ENCODE peak calls at places on chromosomes 6 and 20, in four cellular contexts. V is SJSA1, Q is neural progenitor cell, N is GM12878. P is an unnamed sample.

GRCh38 chr6:45537539-45537938 is 159.8 kb upstream of the SUPT3H start:
- DNase-seq in V (no peak), Q (no peak), N (no peak), P (no peak)

GRCh38 chr6:2858678-2859324 is 17.1 kb upstream of the SERPINB1 start:
- DNase-seq in V (no peak), Q (no peak), N (no peak), P (no peak)

GRCh38 chr6:8958894-8959511 is 523.7 kb upstream of the SLC35B3 start:
- DNase-seq in V (no peak), Q (no peak), N (no peak), P (no peak)

GRCh38 chr6:117448732-117449131 is 23.0 kb upstream of the ROS1 start:
- DNase-seq in V (peak; percentile 80), Q (no peak), N (no peak), P (no peak)

GRCh38 chr6:57247603-57248002 is 25.5 kb upstream of the RAB23 start:
- DNase-seq in V (no peak), Q (no peak), N (no peak), P (no peak)

GRCh38 chr6:62623851-62624532 is 338.0 kb upstream of the KHDRBS2 start:
- DNase-seq in V (no peak), Q (no peak), N (no peak), P (no peak)

GRCh38 chr20:44208165-44208564 is 2.4 kb downstream of the OSER1 start:
- DNase-seq in V (no peak), Q (no peak), N (no peak), P (no peak)

GRCh38 chr6:112663705-112664104 is 316.6 kb downstream of the RFPL4B start:
- DNase-seq in V (no peak), Q (no peak), N (no peak), P (no peak)

GRCh38 chr20:62412194-62413024 is 5.3 kb upstream of the CABLES2 start:
- DNase-seq in V (no peak), Q (no peak), N (no peak), P (no peak)

GRCh38 chr6:50821431-50822077 is 2.9 kb downstream of the TFAP2B start:
- DNase-seq in V (no peak), Q (peak; percentile 50), N (no peak), P (no peak)

GRCh38 chr6:125598422-125598821 is 151.0 kb upstream of the HEY2 start:
- DNase-seq in V (no peak), Q (no peak), N (no peak), P (no peak)

GRCh38 chr6:170062209-170062903 is 228.5 kb downstream of the DLL1 start:
- DNase-seq in V (no peak), Q (no peak), N (no peak), P (no peak)

GRCh38 chr20:7090753-7091310 is 323.3 kb downstream of the BMP2 start:
- DNase-seq in V (no peak), Q (no peak), N (no peak), P (no peak)

GRCh38 chr6:164415832-164416563 is 893.4 kb downstream of the C6orf118 start:
- DNase-seq in V (no peak), Q (peak; percentile 8), N (no peak), P (no peak)

GRCh38 chr6:15658345-15658744 is 4.5 kb downstream of the DTNBP1 start:
- DNase-seq in V (no peak), Q (no peak), N (peak; percentile 66), P (peak; percentile 49)

GRCh38 chr20:40471261-40471629 is 217.8 kb downstream of the MAFB start:
- DNase-seq in V (no peak), Q (peak; percentile 64), N (no peak), P (no peak)

GRCh38 chr6:120395784-120396183 is 938.5 kb downstream of the TBC1D32 start:
- DNase-seq in V (no peak), Q (no peak), N (no peak), P (no peak)

GRCh38 chr20:62876441-62876825 is 14.8 kb upstream of the TCFL5 start:
- DNase-seq in V (no peak), Q (no peak), N (no peak), P (no peak)

GRCh38 chr20:53660078-53660909 is 66.7 kb upstream of the ZNF217 start:
- DNase-seq in V (no peak), Q (peak; percentile 27), N (no peak), P (no peak)

GRCh38 chr6:89951574-89952360 is 57.5 kb downstream of the GJA10 start:
- DNase-seq in V (no peak), Q (peak; percentile 62), N (no peak), P (no peak)

GRCh38 chr6:134549854-134550253 is 231.9 kb upstream of the SGK1 start:
- DNase-seq in V (no peak), Q (no peak), N (no peak), P (no peak)

GRCh38 chr6:132820629-132821381 is 6.4 kb downstream of the RPS12 start:
- DNase-seq in V (no peak), Q (no peak), N (no peak), P (no peak)

GRCh38 chr6:73969982-73970960 is 274.3 kb downstream of the CD109 start:
- DNase-seq in V (no peak), Q (peak; percentile 81), N (no peak), P (peak; percentile 7)

GRCh38 chr6:140371360-140371870 is 997.0 kb upstream of the CITED2 start:
- DNase-seq in V (no peak), Q (no peak), N (no peak), P (no peak)

GRCh38 chr6:91697010-91697694 is 1110.3 kb upstream of the MAP3K7 start:
- DNase-seq in V (no peak), Q (no peak), N (no peak), P (no peak)

GRCh38 chr6:72418495-72418894 is 203.4 kb upstream of the KCNQ5 start:
- DNase-seq in V (peak; percentile 69), Q (peak; percentile 32), N (no peak), P (no peak)

GRCh38 chr6:148414836-148415235 is 72.2 kb downstream of the SASH1 start:
- DNase-seq in V (no peak), Q (no peak), N (no peak), P (no peak)

GRCh38 chr6:63504777-63505384 is 67.4 kb upstream of the LOC128125822 start:
- DNase-seq in V (no peak), Q (no peak), N (peak; percentile 89), P (peak; percentile 89)

GRCh38 chr6:5936140-5936539 is 70.6 kb downstream of the NRN1 start:
- DNase-seq in V (no peak), Q (no peak), N (no peak), P (no peak)

GRCh38 chr6:2616796-2617195 is 133.9 kb downstream of the MYLK4 start:
- DNase-seq in V (no peak), Q (peak; percentile 60), N (no peak), P (no peak)

GRCh38 chr6:101932704-101933103 is 539.2 kb downstream of the GRIK2 start:
- DNase-seq in V (no peak), Q (no peak), N (no peak), P (no peak)

GRCh38 chr6:3247255-3248146 is 11.2 kb upstream of the PSMG4 start:
- DNase-seq in V (peak; percentile 94), Q (peak; percentile 50), N (no peak), P (no peak)

GRCh38 chr6:169833258-169833794 is 81.9 kb downstream of the ERMARD start:
- DNase-seq in V (no peak), Q (no peak), N (no peak), P (no peak)

GRCh38 chr6:142842423-142843261 is 102.3 kb downstream of the HIVEP2 start:
- DNase-seq in V (no peak), Q (no peak), N (peak; percentile 97), P (peak; percentile 78)

GRCh38 chr6:108484016-108484415 is 76.7 kb upstream of the FOXO3 start:
- DNase-seq in V (no peak), Q (no peak), N (no peak), P (no peak)

GRCh38 chr6:117555882-117556498 is 46.3 kb downstream of the GOPC start:
- DNase-seq in V (no peak), Q (peak; percentile 30), N (no peak), P (no peak)

GRCh38 chr6:106520711-106521367 is 108.5 kb downstream of the RTN4IP1 start:
- DNase-seq in V (no peak), Q (no peak), N (peak; percentile 95), P (peak; percentile 93)

GRCh38 chr20:53914091-53914860 is 156.1 kb downstream of the BCAS1 start:
- DNase-seq in V (no peak), Q (no peak), N (no peak), P (no peak)

GRCh38 chr6:11780097-11780428 is 1.5 kb upstream of the ADTRP start:
- DNase-seq in V (no peak), Q (peak; percentile 62), N (no peak), P (no peak)

GRCh38 chr20:61925555-61926252 is 140.0 kb downstream of the TAF4 start:
- DNase-seq in V (peak; percentile 74), Q (no peak), N (no peak), P (no peak)

GRCh38 chr6:70524721-70525286 is 41.9 kb upstream of the SDHAF4 start:
- DNase-seq in V (no peak), Q (no peak), N (no peak), P (no peak)
- H3K4me3 ChIP-seq in V (no peak overlapping the region), Q (no peak overlapping the region), N (no peak overlapping the region), P (no peak overlapping the region)

GRCh38 chr20:57689745-57690481 is 19.9 kb downstream of the PMEPA1 start:
- DNase-seq in V (no peak), Q (no peak), N (no peak), P (no peak)

GRCh38 chr20:57688295-57688694 is 21.5 kb downstream of the PMEPA1 start:
- DNase-seq in V (no peak), Q (no peak), N (no peak), P (no peak)

GRCh38 chr20:57686931-57687652 is 22.7 kb downstream of the PMEPA1 start:
- DNase-seq in V (no peak), Q (no peak), N (no peak), P (no peak)

GRCh38 chr20:57690525-57690924 is 19.3 kb downstream of the PMEPA1 start:
- DNase-seq in V (no peak), Q (no peak), N (no peak), P (no peak)

DNA sequence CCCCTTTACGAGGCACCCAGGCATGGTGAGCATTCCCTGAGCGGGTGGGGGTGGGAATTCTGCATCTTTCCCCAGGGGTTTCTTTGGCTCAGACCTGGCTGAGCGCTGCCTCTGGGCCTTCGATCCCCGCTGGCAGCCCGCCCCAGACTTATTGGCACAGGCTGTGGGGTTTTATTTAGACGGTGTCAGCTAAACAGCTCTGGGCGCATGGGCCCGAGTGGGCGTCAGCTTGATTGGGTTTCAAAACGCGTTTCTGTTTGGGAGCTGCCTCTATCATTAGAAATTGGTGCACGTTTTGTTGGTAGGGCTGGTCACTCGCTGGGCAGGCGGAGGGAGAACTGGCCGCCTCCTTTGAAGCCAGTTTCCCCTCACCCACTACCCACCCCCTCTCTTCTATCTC is 21.0 kb downstream of the PMEPA1 start:
- DNase-seq in V (no peak), Q (no peak), N (no peak), P (no peak)
- H3K4me3 ChIP-seq in V (no peak overlapping the region), Q (no peak overlapping the region), N (no peak overlapping the region), P (no peak overlapping the region)

DNA sequence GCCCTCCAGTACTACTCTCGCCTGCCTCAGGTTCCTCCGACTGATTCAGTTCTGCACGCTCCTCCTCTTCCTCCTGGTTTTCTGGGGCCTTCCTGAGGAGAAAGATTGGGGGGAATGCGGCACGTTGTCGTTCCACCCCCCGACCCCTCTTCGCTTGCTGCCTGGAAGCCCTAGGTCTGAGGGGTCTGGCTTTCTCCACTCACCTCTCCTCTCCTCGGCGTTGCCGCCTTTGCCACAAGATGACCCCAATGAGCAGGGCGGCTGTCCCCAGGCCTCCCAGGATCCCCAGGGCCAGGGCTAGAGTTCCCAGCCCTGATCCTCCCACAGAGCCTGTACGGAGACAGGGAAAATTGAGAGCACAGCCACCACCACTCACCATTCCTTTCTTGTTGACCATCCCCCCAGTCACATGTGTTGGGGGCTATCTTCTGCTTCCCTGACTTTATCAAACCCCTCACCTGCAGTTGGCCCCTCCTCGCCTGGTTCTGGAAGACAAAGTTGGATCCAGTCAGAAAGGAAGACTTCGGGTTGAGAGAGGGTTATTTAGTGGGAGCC is 2.8 kb downstream of the AGER start:
- DNase-seq in V (no peak), Q (no peak), N (no peak), P (no peak)
- H3K4me3 ChIP-seq in V (no peak overlapping the region), Q (no peak overlapping the region), N (no peak overlapping the region), P (no peak overlapping the region)

GRCh38 chr6:152698692-152699091 is 995 bp downstream of the MYCT1 start:
- DNase-seq in V (no peak), Q (no peak), N (no peak), P (no peak)
- H3K4me3 ChIP-seq in V (no peak overlapping the region), Q (no peak overlapping the region), N (no peak overlapping the region), P (no peak overlapping the region)